ENCODE peak calls at places on chromosomes 6 and 20, in seven cellular contexts. One of them, this sample, is unnamed.

GRCh38 chr6:123587838-123588545 is 48.8 kb downstream of the TRDN start:
- DNase-seq in PC-9: no peak
- DNase-seq in heart right ventricle: no peak
- DNase-seq in prostate gland: no peak
- DNase-seq in ovary: no peak
- DNase-seq in esophagus squamous epithelium: no peak
- DNase-seq in GM23248: no peak
- DNase-seq in this sample: no peak

GRCh38 chr6:164006459-164006858 is 591.9 kb downstream of the QKI start:
- DNase-seq in GM23248: no peak
- DNase-seq in prostate gland: no peak
- DNase-seq in heart right ventricle: no peak
- DNase-seq in esophagus squamous epithelium: no peak
- DNase-seq in PC-9: no peak
- DNase-seq in ovary: no peak
- DNase-seq in this sample: no peak

GRCh38 chr20:13723015-13723414 is 61.7 kb downstream of the ESF1 start:
- DNase-seq in ovary: no peak
- DNase-seq in prostate gland: no peak
- DNase-seq in GM23248: no peak
- DNase-seq in PC-9: no peak
- DNase-seq in esophagus squamous epithelium: no peak
- DNase-seq in heart right ventricle: no peak
- DNase-seq in this sample: no peak

GRCh38 chr6:47109281-47109680 is 67.1 kb upstream of the ADGRF1 start:
- DNase-seq in PC-9: no peak
- DNase-seq in ovary: no peak
- DNase-seq in esophagus squamous epithelium: no peak
- DNase-seq in GM23248: no peak
- DNase-seq in heart right ventricle: no peak
- DNase-seq in prostate gland: no peak
- DNase-seq in this sample: no peak

GRCh38 chr20:43092689-43093088 is 97.0 kb downstream of the PTPRT start:
- DNase-seq in GM23248: no peak
- DNase-seq in prostate gland: no peak
- DNase-seq in heart right ventricle: no peak
- DNase-seq in esophagus squamous epithelium: no peak
- DNase-seq in PC-9: no peak
- DNase-seq in ovary: no peak
- DNase-seq in this sample: no peak

GRCh38 chr6:1392813-1393640 is 3.7 kb downstream of the FOXF2 start:
- DNase-seq in prostate gland: no peak
- DNase-seq in heart right ventricle: no peak
- DNase-seq in GM23248: no peak
- DNase-seq in ovary: no peak
- DNase-seq in PC-9: no peak
- DNase-seq in esophagus squamous epithelium: no peak
- DNase-seq in this sample: no peak

GRCh38 chr6:154219250-154219649 is 137.4 kb downstream of the IPCEF1 start:
- DNase-seq in heart right ventricle: no peak
- DNase-seq in PC-9: no peak
- DNase-seq in prostate gland: no peak
- DNase-seq in GM23248: no peak
- DNase-seq in esophagus squamous epithelium: no peak
- DNase-seq in ovary: no peak
- DNase-seq in this sample: no peak

GRCh38 chr6:158686791-158687381 is 37.0 kb downstream of the SYTL3 start:
- DNase-seq in GM23248: no peak
- DNase-seq in heart right ventricle: no peak
- DNase-seq in PC-9: no peak
- DNase-seq in prostate gland: no peak
- DNase-seq in ovary: no peak
- DNase-seq in esophagus squamous epithelium: no peak
- DNase-seq in this sample: peak; percentile 89

GRCh38 chr6:15077006-15077405 is 168.9 kb upstream of the JARID2 start:
- DNase-seq in ovary: no peak
- DNase-seq in esophagus squamous epithelium: no peak
- DNase-seq in prostate gland: no peak
- DNase-seq in heart right ventricle: no peak
- DNase-seq in PC-9: no peak
- DNase-seq in GM23248: peak; percentile 17
- DNase-seq in this sample: no peak

GRCh38 chr6:32852018-32852843 is 1.3 kb downstream of the TAP1 start:
- DNase-seq in PC-9: no peak
- DNase-seq in GM23248: peak; percentile 59
- DNase-seq in esophagus squamous epithelium: no peak
- DNase-seq in prostate gland: peak; percentile 50
- DNase-seq in heart right ventricle: no peak
- DNase-seq in ovary: peak; percentile 60
- DNase-seq in this sample: peak; percentile 63

GRCh38 chr6:42142118-42142835 is at the start of gene C6orf132:
- DNase-seq in heart right ventricle: peak; percentile 31
- DNase-seq in GM23248: peak; percentile 79
- DNase-seq in PC-9: peak; percentile 95
- DNase-seq in prostate gland: peak; percentile 88
- DNase-seq in ovary: peak; percentile 42
- DNase-seq in esophagus squamous epithelium: no peak
- DNase-seq in this sample: no peak

GRCh38 chr6:33696538-33697518 is 14.7 kb downstream of the UQCC2 start:
- DNase-seq in GM23248: peak; percentile 68
- DNase-seq in esophagus squamous epithelium: no peak
- DNase-seq in heart right ventricle: peak; percentile 67
- DNase-seq in PC-9: peak; percentile 71
- DNase-seq in prostate gland: peak; percentile 70
- DNase-seq in ovary: peak; percentile 73
- DNase-seq in this sample: peak; percentile 43

GRCh38 chr6:404685-405423 is 13.3 kb downstream of the IRF4 start:
- DNase-seq in prostate gland: no peak
- DNase-seq in GM23248: no peak
- DNase-seq in heart right ventricle: no peak
- DNase-seq in ovary: no peak
- DNase-seq in esophagus squamous epithelium: no peak
- DNase-seq in PC-9: no peak
- DNase-seq in this sample: peak; percentile 51

GRCh38 chr20:18412202-18412901 is 54.5 kb downstream of the DZANK1 start:
- DNase-seq in ovary: no peak
- DNase-seq in esophagus squamous epithelium: no peak
- DNase-seq in heart right ventricle: no peak
- DNase-seq in GM23248: no peak
- DNase-seq in prostate gland: no peak
- DNase-seq in PC-9: no peak
- DNase-seq in this sample: no peak

GRCh38 chr20:14235355-14235754 is 102.1 kb downstream of the FLRT3 start:
- DNase-seq in heart right ventricle: no peak
- DNase-seq in prostate gland: no peak
- DNase-seq in GM23248: peak; percentile 87
- DNase-seq in ovary: no peak
- DNase-seq in PC-9: no peak
- DNase-seq in esophagus squamous epithelium: no peak
- DNase-seq in this sample: no peak

GRCh38 chr6:108874470-108875160 is 26.4 kb downstream of the ARMC2 start:
- DNase-seq in ovary: no peak
- DNase-seq in PC-9: no peak
- DNase-seq in heart right ventricle: no peak
- DNase-seq in prostate gland: no peak
- DNase-seq in GM23248: peak; percentile 82
- DNase-seq in esophagus squamous epithelium: no peak
- DNase-seq in this sample: peak; percentile 22

GRCh38 chr6:108873251-108873650 is 25.0 kb downstream of the ARMC2 start:
- DNase-seq in heart right ventricle: no peak
- DNase-seq in esophagus squamous epithelium: no peak
- DNase-seq in prostate gland: no peak
- DNase-seq in ovary: no peak
- DNase-seq in GM23248: no peak
- DNase-seq in PC-9: no peak
- DNase-seq in this sample: no peak

GRCh38 chr6:108872001-108872974 is 24.1 kb downstream of the ARMC2 start:
- DNase-seq in esophagus squamous epithelium: no peak
- DNase-seq in GM23248: no peak
- DNase-seq in prostate gland: no peak
- DNase-seq in ovary: no peak
- DNase-seq in heart right ventricle: no peak
- DNase-seq in PC-9: no peak
- DNase-seq in this sample: peak; percentile 42

GRCh38 chr6:108875161-108875555 is 26.9 kb downstream of the ARMC2 start:
- DNase-seq in prostate gland: no peak
- DNase-seq in ovary: no peak
- DNase-seq in esophagus squamous epithelium: no peak
- DNase-seq in heart right ventricle: no peak
- DNase-seq in PC-9: no peak
- DNase-seq in GM23248: no peak
- DNase-seq in this sample: no peak

GRCh38 chr6:108873971-108874370 is 25.7 kb downstream of the ARMC2 start:
- DNase-seq in GM23248: no peak
- DNase-seq in PC-9: no peak
- DNase-seq in ovary: no peak
- DNase-seq in heart right ventricle: no peak
- DNase-seq in esophagus squamous epithelium: no peak
- DNase-seq in prostate gland: no peak
- DNase-seq in this sample: no peak
- H3K27ac ChIP-seq in GM23248: no peak overlapping the region
- H3K27ac ChIP-seq in PC-9: no peak overlapping the region
- H3K27ac ChIP-seq in ovary: no peak overlapping the region
- H3K27ac ChIP-seq in heart right ventricle: peak overlapping the region; percentile 61
- H3K27ac ChIP-seq in esophagus squamous epithelium: peak overlapping the region; percentile 86
- H3K27ac ChIP-seq in prostate gland: no peak overlapping the region
- H3K27ac ChIP-seq in this sample: peak overlapping the region; percentile 52

GRCh38 chr6:125953502-125953875 is 3.1 kb upstream of the HINT3 start:
- DNase-seq in heart right ventricle: no peak
- DNase-seq in esophagus squamous epithelium: no peak
- DNase-seq in ovary: no peak
- DNase-seq in prostate gland: no peak
- DNase-seq in PC-9: no peak
- DNase-seq in GM23248: no peak
- DNase-seq in this sample: no peak
- H3K4me1 ChIP-seq in heart right ventricle: peaks cover 18% of the 10 kb centered on the region
- H3K4me1 ChIP-seq in esophagus squamous epithelium: peaks cover 9% of the 10 kb centered on the region
- H3K4me1 ChIP-seq in ovary: peaks cover 6% of the 10 kb centered on the region
- H3K4me1 ChIP-seq in prostate gland: no peaks in the 10 kb centered on the region
- H3K4me1 ChIP-seq in PC-9: peaks cover 24% of the 10 kb centered on the region
- H3K4me1 ChIP-seq in GM23248: peaks cover 22% of the 10 kb centered on the region
- H3K4me1 ChIP-seq in this sample: peaks cover 20% of the 10 kb centered on the region

DNA sequence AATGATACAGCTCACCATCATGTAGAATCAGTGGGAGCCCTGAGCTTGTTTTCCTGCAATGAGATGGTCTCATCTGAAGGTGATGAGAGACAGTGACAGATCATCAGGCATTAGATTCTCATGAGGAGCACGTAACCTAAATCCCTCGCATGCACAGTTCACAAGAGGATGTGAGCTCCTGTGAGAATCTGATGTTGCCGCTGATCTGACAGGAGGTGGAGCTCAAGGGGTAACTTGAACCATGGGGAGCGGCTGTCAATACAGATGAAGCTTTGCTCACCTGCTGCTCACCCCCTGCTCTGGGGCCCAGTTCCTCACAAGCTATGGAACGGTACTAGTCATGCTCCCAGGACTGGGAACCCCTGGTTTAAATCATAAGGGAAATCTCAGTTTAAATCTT is 89.2 kb downstream of the THBS2 start:
- DNase-seq in esophagus squamous epithelium: no peak
- DNase-seq in GM23248: no peak
- DNase-seq in prostate gland: no peak
- DNase-seq in ovary: no peak
- DNase-seq in heart right ventricle: no peak
- DNase-seq in PC-9: no peak
- DNase-seq in this sample: no peak
- H3K27ac ChIP-seq in esophagus squamous epithelium: no peak overlapping the region
- H3K27ac ChIP-seq in GM23248: no peak overlapping the region
- H3K27ac ChIP-seq in prostate gland: no peak overlapping the region
- H3K27ac ChIP-seq in ovary: no peak overlapping the region
- H3K27ac ChIP-seq in heart right ventricle: no peak overlapping the region
- H3K27ac ChIP-seq in PC-9: no peak overlapping the region
- H3K27ac ChIP-seq in this sample: no peak overlapping the region

DNA sequence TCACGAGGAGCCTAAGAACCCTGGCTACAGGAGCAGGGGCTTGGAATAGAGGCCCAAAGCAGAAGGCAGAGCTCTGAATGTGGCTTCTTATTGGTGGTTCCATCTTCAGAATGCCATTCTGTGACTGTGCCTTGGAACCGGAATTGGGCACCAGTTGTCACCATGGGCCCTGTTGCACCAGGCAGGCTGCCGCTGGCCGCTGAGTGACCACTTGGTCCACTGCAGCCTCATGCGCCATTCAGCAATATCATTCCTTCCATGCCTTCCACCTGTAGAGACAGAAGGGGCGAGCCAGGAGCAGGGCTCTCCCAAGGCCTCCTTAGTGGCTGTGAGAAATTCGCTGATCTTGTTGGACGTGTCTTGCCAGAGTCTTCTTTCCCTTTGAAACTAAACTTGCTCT is 270.3 kb upstream of the CHD6 start:
- DNase-seq in GM23248: no peak
- DNase-seq in heart right ventricle: no peak
- DNase-seq in prostate gland: no peak
- DNase-seq in PC-9: no peak
- DNase-seq in ovary: no peak
- DNase-seq in esophagus squamous epithelium: no peak
- DNase-seq in this sample: no peak
- H3K4me1 ChIP-seq in GM23248: no peaks in the 10 kb centered on the region
- H3K4me1 ChIP-seq in heart right ventricle: no peaks in the 10 kb centered on the region
- H3K4me1 ChIP-seq in prostate gland: no peaks in the 10 kb centered on the region
- H3K4me1 ChIP-seq in PC-9: no peaks in the 10 kb centered on the region
- H3K4me1 ChIP-seq in ovary: no peaks in the 10 kb centered on the region
- H3K4me1 ChIP-seq in esophagus squamous epithelium: peaks cover 7% of the 10 kb centered on the region
- H3K4me1 ChIP-seq in this sample: no peaks in the 10 kb centered on the region

DNA sequence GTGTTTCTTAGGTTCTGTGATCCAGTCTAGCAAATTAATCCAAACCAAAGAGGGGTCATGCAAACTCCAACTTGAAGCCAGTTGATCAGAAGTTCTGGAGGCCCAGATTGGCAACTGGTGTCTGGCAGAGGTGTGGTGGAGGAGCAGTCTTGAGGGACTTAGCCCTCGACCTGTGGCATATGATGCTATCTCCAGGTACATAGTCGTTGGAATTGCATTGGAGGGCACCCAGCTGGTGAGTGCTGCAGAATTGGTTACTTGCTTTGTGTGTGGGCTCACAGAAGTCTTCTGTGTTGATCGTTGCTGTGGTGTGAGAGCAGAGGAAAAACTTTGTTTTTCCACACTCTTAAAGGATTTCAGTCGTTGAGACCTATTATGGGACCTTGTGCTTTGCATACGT is 7.7 kb downstream of the PANK2 start:
- DNase-seq in PC-9: no peak
- DNase-seq in ovary: no peak
- DNase-seq in GM23248: no peak
- DNase-seq in prostate gland: no peak
- DNase-seq in esophagus squamous epithelium: no peak
- DNase-seq in heart right ventricle: no peak
- DNase-seq in this sample: no peak
- H3K27ac ChIP-seq in PC-9: no peak overlapping the region
- H3K27ac ChIP-seq in ovary: no peak overlapping the region
- H3K27ac ChIP-seq in GM23248: peak overlapping the region; percentile 48
- H3K27ac ChIP-seq in prostate gland: no peak overlapping the region
- H3K27ac ChIP-seq in esophagus squamous epithelium: no peak overlapping the region
- H3K27ac ChIP-seq in heart right ventricle: no peak overlapping the region
- H3K27ac ChIP-seq in this sample: no peak overlapping the region